ENCODE peak calls at places on chromosomes 16 and 17, in eight cellular contexts. One of them, this sample, is unnamed.

GRCh38 chr17:58365980-58366595 is 14.1 kb upstream of the SUPT4H1 start:
- DNase-seq in neural crest cell: no peak
- DNase-seq in epithelial cell of esophagus: no peak
- DNase-seq in H9: no peak
- DNase-seq in heart left ventricle: no peak
- DNase-seq in colonic mucosa: no peak
- DNase-seq in GM12865: no peak
- DNase-seq in LNCaP clone FGC: no peak
- DNase-seq in this sample: no peak

GRCh38 chr16:11049396-11050059 is 105.2 kb downstream of the CLEC16A start:
- DNase-seq in neural crest cell: no peak
- DNase-seq in epithelial cell of esophagus: peak
- DNase-seq in H9: peak
- DNase-seq in heart left ventricle: no peak
- DNase-seq in colonic mucosa: no peak
- DNase-seq in GM12865: no peak
- DNase-seq in LNCaP clone FGC: no peak
- DNase-seq in this sample: peak

GRCh38 chr16:70652322-70652721 is 6.0 kb downstream of the IL34 start:
- DNase-seq in neural crest cell: no peak
- DNase-seq in epithelial cell of esophagus: no peak
- DNase-seq in H9: no peak
- DNase-seq in heart left ventricle: no peak
- DNase-seq in colonic mucosa: no peak
- DNase-seq in GM12865: no peak
- DNase-seq in LNCaP clone FGC: no peak
- DNase-seq in this sample: no peak

GRCh38 chr16:75011634-75012307 is 12.9 kb downstream of the ZNRF1 start:
- DNase-seq in neural crest cell: no peak
- DNase-seq in epithelial cell of esophagus: peak
- DNase-seq in H9: no peak
- DNase-seq in heart left ventricle: peak
- DNase-seq in colonic mucosa: no peak
- DNase-seq in GM12865: peak
- DNase-seq in LNCaP clone FGC: no peak
- DNase-seq in this sample: peak

GRCh38 chr17:42522798-42523278 is 13.2 kb upstream of the NAGLU start:
- DNase-seq in neural crest cell: no peak
- DNase-seq in epithelial cell of esophagus: no peak
- DNase-seq in H9: peak
- DNase-seq in heart left ventricle: no peak
- DNase-seq in colonic mucosa: no peak
- DNase-seq in GM12865: no peak
- DNase-seq in LNCaP clone FGC: no peak
- DNase-seq in this sample: no peak

GRCh38 chr17:76354747-76355310 is 1.1 kb upstream of the PRPSAP1 start:
- DNase-seq in neural crest cell: no peak
- DNase-seq in epithelial cell of esophagus: no peak
- DNase-seq in H9: no peak
- DNase-seq in heart left ventricle: no peak
- DNase-seq in colonic mucosa: no peak
- DNase-seq in GM12865: no peak
- DNase-seq in LNCaP clone FGC: no peak
- DNase-seq in this sample: peak

GRCh38 chr16:66996324-66996982 is 8.1 kb downstream of the CES4A start:
- DNase-seq in neural crest cell: no peak
- DNase-seq in epithelial cell of esophagus: peak
- DNase-seq in H9: no peak
- DNase-seq in heart left ventricle: peak
- DNase-seq in colonic mucosa: no peak
- DNase-seq in GM12865: no peak
- DNase-seq in LNCaP clone FGC: peak
- DNase-seq in this sample: no peak

GRCh38 chr17:41538565-41538991 is 10.5 kb upstream of the KRT19 start:
- DNase-seq in neural crest cell: no peak
- DNase-seq in epithelial cell of esophagus: peak
- DNase-seq in H9: no peak
- DNase-seq in heart left ventricle: no peak
- DNase-seq in colonic mucosa: no peak
- DNase-seq in GM12865: no peak
- DNase-seq in LNCaP clone FGC: no peak
- DNase-seq in this sample: no peak

GRCh38 chr16:82653550-82654511 is 27.1 kb downstream of the CDH13 start:
- DNase-seq in neural crest cell: no peak
- DNase-seq in epithelial cell of esophagus: peak
- DNase-seq in H9: no peak
- DNase-seq in heart left ventricle: no peak
- DNase-seq in colonic mucosa: no peak
- DNase-seq in GM12865: peak
- DNase-seq in LNCaP clone FGC: no peak
- DNase-seq in this sample: peak

GRCh38 chr16:85959686-85960085 is 60.7 kb downstream of the IRF8 start:
- DNase-seq in neural crest cell: no peak
- DNase-seq in epithelial cell of esophagus: no peak
- DNase-seq in H9: no peak
- DNase-seq in heart left ventricle: no peak
- DNase-seq in colonic mucosa: peak
- DNase-seq in GM12865: no peak
- DNase-seq in LNCaP clone FGC: no peak
- DNase-seq in this sample: no peak

GRCh38 chr17:39674702-39675389 is 6.6 kb downstream of the PNMT start:
- DNase-seq in neural crest cell: no peak
- DNase-seq in epithelial cell of esophagus: peak
- DNase-seq in H9: peak
- DNase-seq in heart left ventricle: peak
- DNase-seq in colonic mucosa: peak
- DNase-seq in GM12865: no peak
- DNase-seq in LNCaP clone FGC: no peak
- DNase-seq in this sample: no peak

GRCh38 chr16:7713244-7713643 is 380.6 kb downstream of the RBFOX1 start:
- DNase-seq in neural crest cell: no peak
- DNase-seq in epithelial cell of esophagus: no peak
- DNase-seq in H9: no peak
- DNase-seq in heart left ventricle: no peak
- DNase-seq in colonic mucosa: no peak
- DNase-seq in GM12865: no peak
- DNase-seq in LNCaP clone FGC: no peak
- DNase-seq in this sample: no peak

GRCh38 chr17:45146616-45147101 is 1.6 kb upstream of the HEXIM1 start:
- DNase-seq in neural crest cell: no peak
- DNase-seq in epithelial cell of esophagus: no peak
- DNase-seq in H9: peak
- DNase-seq in heart left ventricle: no peak
- DNase-seq in colonic mucosa: peak
- DNase-seq in GM12865: peak
- DNase-seq in LNCaP clone FGC: peak
- DNase-seq in this sample: no peak

GRCh38 chr16:30028438-30029093 is 2.5 kb downstream of the TLCD3B start:
- DNase-seq in neural crest cell: no peak
- DNase-seq in epithelial cell of esophagus: peak
- DNase-seq in H9: peak
- DNase-seq in heart left ventricle: no peak
- DNase-seq in colonic mucosa: no peak
- DNase-seq in GM12865: peak
- DNase-seq in LNCaP clone FGC: no peak
- DNase-seq in this sample: peak

GRCh38 chr16:14562691-14563491 is 67.2 kb downstream of the PARN start:
- DNase-seq in neural crest cell: no peak
- DNase-seq in epithelial cell of esophagus: peak
- DNase-seq in H9: no peak
- DNase-seq in heart left ventricle: peak
- DNase-seq in colonic mucosa: peak
- DNase-seq in GM12865: no peak
- DNase-seq in LNCaP clone FGC: no peak
- DNase-seq in this sample: no peak

GRCh38 chr17:36089888-36090836 is at the start of gene CCL3:
- DNase-seq in neural crest cell: no peak
- DNase-seq in epithelial cell of esophagus: no peak
- DNase-seq in H9: no peak
- DNase-seq in heart left ventricle: peak
- DNase-seq in colonic mucosa: no peak
- DNase-seq in GM12865: peak
- DNase-seq in LNCaP clone FGC: no peak
- DNase-seq in this sample: peak

DNA sequence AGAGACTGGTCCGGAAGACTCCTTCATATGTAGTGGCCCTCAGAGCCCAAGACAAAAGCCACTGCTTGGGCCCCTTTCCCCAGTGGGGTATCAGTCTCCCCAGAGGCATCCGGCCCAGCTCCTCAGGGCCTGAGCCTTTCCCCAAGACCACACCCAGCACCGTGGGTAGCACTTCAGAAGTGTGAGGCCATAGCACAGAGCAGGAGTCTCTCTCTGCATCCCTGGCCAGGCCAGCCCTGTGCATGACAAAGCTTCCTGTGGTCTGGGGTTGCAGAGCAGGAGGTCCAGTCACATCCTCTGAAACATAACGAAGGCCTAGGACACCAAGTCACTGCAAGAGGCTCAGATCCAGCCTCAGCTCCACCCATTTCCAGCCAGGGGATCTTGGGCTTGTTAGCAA is 56.8 kb upstream of the ZNF423 start:
- DNase-seq in neural crest cell: no peak
- DNase-seq in epithelial cell of esophagus: no peak
- DNase-seq in H9: no peak
- DNase-seq in heart left ventricle: no peak
- DNase-seq in colonic mucosa: no peak
- DNase-seq in GM12865: no peak
- DNase-seq in LNCaP clone FGC: no peak
- DNase-seq in this sample: no peak
- TF ChIP-seq CTCF in neural crest cell: no peak
- TF ChIP-seq CTCF in epithelial cell of esophagus: no peak
- TF ChIP-seq CTCF in H9: no peak
- TF ChIP-seq CTCF in heart left ventricle: no peak
- TF ChIP-seq CTCF in colonic mucosa: no peak
- TF ChIP-seq CTCF in GM12865: no peak
- TF ChIP-seq CTCF in LNCaP clone FGC: no peak
- TF ChIP-seq CTCF in this sample: no peak

DNA sequence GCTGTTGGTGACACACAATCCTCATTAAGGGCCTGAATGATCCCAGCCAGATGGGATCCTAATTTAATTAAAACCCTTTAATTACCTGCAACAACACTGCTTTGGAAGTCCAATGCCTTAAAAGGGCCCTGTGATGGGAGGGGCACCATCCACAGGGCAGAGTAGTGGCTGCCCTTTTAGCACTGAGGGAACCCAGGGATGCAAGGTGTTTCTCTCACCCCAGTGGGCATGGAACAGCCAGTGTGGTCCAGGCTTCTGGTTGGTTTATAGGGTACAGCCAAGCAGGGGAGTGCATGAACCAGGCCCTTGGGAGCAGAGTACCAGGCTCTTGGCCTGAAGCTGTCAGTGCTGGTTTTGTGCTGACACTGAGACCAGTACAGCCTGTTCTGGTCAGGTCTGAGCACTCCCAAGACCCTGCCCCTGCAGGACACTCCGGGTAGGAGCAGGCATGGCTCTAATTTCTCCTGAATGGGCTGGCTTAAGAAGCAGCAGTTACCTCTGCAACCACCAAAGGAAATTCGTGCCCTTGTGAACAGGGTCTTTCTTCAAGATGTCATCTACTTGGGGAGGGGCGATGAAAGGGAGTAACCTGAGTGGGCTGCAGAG is 9.9 kb downstream of the NXPH3 start:
- DNase-seq in neural crest cell: no peak
- DNase-seq in epithelial cell of esophagus: no peak
- DNase-seq in H9: peak
- DNase-seq in heart left ventricle: no peak
- DNase-seq in colonic mucosa: no peak
- DNase-seq in GM12865: no peak
- DNase-seq in LNCaP clone FGC: peak
- DNase-seq in this sample: no peak
- TF ChIP-seq CTCF in neural crest cell: peak
- TF ChIP-seq CTCF in epithelial cell of esophagus: peak
- TF ChIP-seq CTCF in H9: peak
- TF ChIP-seq CTCF in heart left ventricle: no peak
- TF ChIP-seq CTCF in colonic mucosa: no peak
- TF ChIP-seq CTCF in GM12865: no peak
- TF ChIP-seq CTCF in LNCaP clone FGC: peak
- TF ChIP-seq CTCF in this sample: no peak

GRCh38 chr16:61435356-61435755 is 600.9 kb downstream of the CDH8 start:
- DNase-seq in neural crest cell: no peak
- DNase-seq in epithelial cell of esophagus: no peak
- DNase-seq in H9: no peak
- DNase-seq in heart left ventricle: no peak
- DNase-seq in colonic mucosa: no peak
- DNase-seq in GM12865: no peak
- DNase-seq in LNCaP clone FGC: no peak
- DNase-seq in this sample: no peak

DNA sequence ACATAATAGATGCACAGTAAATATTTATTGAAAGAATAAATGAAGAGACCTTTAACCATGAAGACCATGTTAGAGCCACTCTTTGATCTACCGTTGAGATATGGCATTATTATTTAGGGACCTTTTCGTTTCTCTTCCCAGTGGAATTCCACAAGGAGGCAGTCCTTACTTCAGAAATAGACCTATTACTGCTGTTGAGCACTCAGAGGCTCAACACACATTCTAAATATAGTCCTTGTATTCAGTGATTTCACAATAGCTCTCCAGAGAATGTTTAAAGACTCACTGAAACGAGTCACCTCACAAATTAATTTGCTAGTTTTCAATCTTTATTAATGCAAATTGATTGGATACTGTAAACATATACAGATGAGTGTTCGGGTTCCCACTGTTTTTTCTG is 603.8 kb downstream of the CDH8 start:
- DNase-seq in neural crest cell: no peak
- DNase-seq in epithelial cell of esophagus: peak
- DNase-seq in H9: no peak
- DNase-seq in heart left ventricle: no peak
- DNase-seq in colonic mucosa: no peak
- DNase-seq in GM12865: no peak
- DNase-seq in LNCaP clone FGC: no peak
- DNase-seq in this sample: no peak
- TF ChIP-seq CTCF in neural crest cell: no peak
- TF ChIP-seq CTCF in epithelial cell of esophagus: no peak
- TF ChIP-seq CTCF in H9: peak
- TF ChIP-seq CTCF in heart left ventricle: no peak
- TF ChIP-seq CTCF in colonic mucosa: no peak
- TF ChIP-seq CTCF in GM12865: no peak
- TF ChIP-seq CTCF in LNCaP clone FGC: no peak
- TF ChIP-seq CTCF in this sample: no peak

DNA sequence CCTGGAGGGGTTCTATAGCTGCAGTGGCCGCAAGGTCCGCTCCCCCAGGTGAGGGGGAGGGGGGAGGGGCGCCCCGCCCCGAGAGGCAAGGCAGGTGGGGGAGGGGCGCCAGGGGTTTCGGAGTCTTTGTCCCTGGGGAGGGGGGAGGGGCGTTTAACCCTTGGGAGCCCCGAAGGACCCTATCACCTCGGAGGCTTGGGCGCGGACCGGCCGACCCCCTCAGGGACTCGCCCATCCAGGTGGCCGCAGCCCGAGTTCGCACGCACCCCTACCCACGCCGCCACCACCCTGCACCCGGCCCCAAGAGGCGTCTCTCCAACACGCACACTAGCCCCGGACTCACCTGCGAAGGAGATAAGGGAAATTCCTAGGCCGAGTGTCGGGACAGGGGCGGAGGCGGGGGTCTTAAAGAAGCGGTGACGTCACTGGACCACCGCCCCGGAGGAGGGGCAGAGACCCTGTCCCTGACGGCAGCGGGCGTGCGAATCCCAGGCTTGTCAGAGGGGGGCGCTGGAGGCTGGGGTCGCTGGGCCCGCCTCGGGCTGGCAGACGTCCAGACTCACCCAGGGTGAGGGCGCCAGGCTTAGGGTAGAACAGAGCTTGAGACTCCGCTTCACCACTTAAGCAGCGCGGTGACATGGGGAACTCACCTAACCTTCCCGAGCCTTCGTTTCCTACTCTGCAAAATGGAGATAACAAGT is at the start of gene CLDN6:
- DNase-seq in neural crest cell: peak
- DNase-seq in epithelial cell of esophagus: no peak
- DNase-seq in H9: peak
- DNase-seq in heart left ventricle: no peak
- DNase-seq in colonic mucosa: no peak
- DNase-seq in GM12865: no peak
- DNase-seq in LNCaP clone FGC: no peak
- DNase-seq in this sample: peak
- TF ChIP-seq CTCF in neural crest cell: peak
- TF ChIP-seq CTCF in epithelial cell of esophagus: peak
- TF ChIP-seq CTCF in H9: peak
- TF ChIP-seq CTCF in heart left ventricle: no peak
- TF ChIP-seq CTCF in colonic mucosa: no peak
- TF ChIP-seq CTCF in GM12865: peak
- TF ChIP-seq CTCF in LNCaP clone FGC: no peak
- TF ChIP-seq CTCF in this sample: peak

This sample was measured in activated CD8-positive, alpha-beta T cell treated with anti-CD3 and anti-CD28 coated beads for 36 hours.